ENCODE peak calls at places on chromosomes 6 and 20, in four cellular contexts. K, X, B and C are unnamed samples.

GRCh38 chr6:141541766-141542324 is 590.9 kb upstream of the GJE1 start:
- DNase-seq in K (no peak), X (no peak), B (no peak), C (no peak)

GRCh38 chr6:101212640-101213039 is 180.9 kb upstream of the GRIK2 start:
- DNase-seq in B (no peak), X (no peak), K (no peak), C (no peak)

GRCh38 chr6:26309731-26310142 is 55.3 kb upstream of the BTN3A2 start:
- DNase-seq in K (peak), X (no peak), B (peak), C (no peak)

GRCh38 chr6:22598386-22598785 is 29.0 kb downstream of the HDGFL1 start:
- DNase-seq in K (no peak), B (no peak), X (no peak), C (no peak)

GRCh38 chr20:20668639-20669038 is 43.8 kb downstream of the RALGAPA2 start:
- DNase-seq in X (no peak), K (no peak), B (no peak), C (no peak)

GRCh38 chr20:9161308-9161707 is 92.4 kb downstream of the PLCB4 start:
- DNase-seq in K (no peak), X (no peak), B (no peak), C (no peak)

GRCh38 chr20:23459431-23460112 is 6.9 kb upstream of the CST11 start:
- DNase-seq in B (no peak), K (no peak), X (no peak), C (no peak)

GRCh38 chr20:29299811-29300578 is 1957.5 kb upstream of the DEFB115 start:
- DNase-seq in X (no peak), K (no peak), B (no peak), C (no peak)

GRCh38 chr6:12548526-12548925 is 168.0 kb upstream of the PHACTR1 start:
- DNase-seq in B (no peak), X (no peak), K (no peak), C (no peak)

GRCh38 chr6:13581700-13582229 is 7.4 kb downstream of the SIRT5 start:
- DNase-seq in K (no peak), X (no peak), B (peak), C (no peak)

GRCh38 chr20:43534791-43535350 is 24.0 kb upstream of the SGK2 start:
- DNase-seq in B (no peak), K (no peak), X (no peak), C (no peak)

GRCh38 chr6:3381233-3382065 is 75.4 kb downstream of the SLC22A23 start:
- DNase-seq in X (no peak), K (no peak), B (peak), C (no peak)

GRCh38 chr6:150800596-150801310 is 64.7 kb upstream of the MTHFD1L start:
- DNase-seq in K (no peak), X (no peak), B (no peak), C (no peak)

GRCh38 chr20:62611794-62612193 is 30.5 kb upstream of the SLCO4A1 start:
- DNase-seq in X (no peak), K (no peak), B (no peak), C (no peak)

GRCh38 chr20:37233471-37234253 is 28.0 kb downstream of the GHRH start:
- DNase-seq in K (no peak), B (no peak), X (no peak), C (no peak)

GRCh38 chr6:84258268-84258667 is 30.8 kb upstream of the CEP162 start:
- DNase-seq in X (peak), K (no peak), B (no peak), C (no peak)

GRCh38 chr6:44234101-44235090 is 11.0 kb downstream of the SLC29A1 start:
- DNase-seq in K (peak), X (peak), B (peak), C (peak)

GRCh38 chr20:47332381-47333206 is 23.9 kb downstream of the ZMYND8 start:
- DNase-seq in X (no peak), B (peak), K (no peak), C (no peak)

GRCh38 chr6:6890400-6890858 is 217.3 kb upstream of the RREB1 start:
- DNase-seq in B (peak), X (peak), K (no peak), C (peak)

GRCh38 chr6:101080597-101080996 is 199.5 kb upstream of the ASCC3 start:
- DNase-seq in B (no peak), X (no peak), K (no peak), C (no peak)

DNA sequence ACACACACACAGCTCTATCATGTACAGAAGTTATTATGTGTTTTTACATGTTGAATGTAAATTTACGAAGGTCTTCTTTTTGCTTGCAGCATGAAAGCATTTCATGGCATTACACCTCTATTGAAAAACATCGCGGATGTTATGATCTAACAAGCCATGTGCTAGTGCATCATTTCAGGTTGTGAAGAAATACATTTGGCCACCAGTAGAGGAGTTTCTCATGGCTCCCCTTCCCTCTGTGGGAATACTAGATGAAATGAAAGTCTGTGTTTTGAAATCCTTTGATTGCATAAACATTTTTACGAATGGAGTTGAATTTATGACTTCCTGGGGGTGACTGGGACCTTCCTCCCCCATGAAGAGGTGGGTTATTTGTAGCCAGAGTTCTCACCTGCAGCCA is 17.7 kb downstream of the MAS1 start:
- DNase-seq in B (no peak), K (no peak), X (no peak), C (no peak)
- TF ChIP-seq FOXJ3 in B (no peak), K (no peak), X (no peak), C (no peak)

DNA sequence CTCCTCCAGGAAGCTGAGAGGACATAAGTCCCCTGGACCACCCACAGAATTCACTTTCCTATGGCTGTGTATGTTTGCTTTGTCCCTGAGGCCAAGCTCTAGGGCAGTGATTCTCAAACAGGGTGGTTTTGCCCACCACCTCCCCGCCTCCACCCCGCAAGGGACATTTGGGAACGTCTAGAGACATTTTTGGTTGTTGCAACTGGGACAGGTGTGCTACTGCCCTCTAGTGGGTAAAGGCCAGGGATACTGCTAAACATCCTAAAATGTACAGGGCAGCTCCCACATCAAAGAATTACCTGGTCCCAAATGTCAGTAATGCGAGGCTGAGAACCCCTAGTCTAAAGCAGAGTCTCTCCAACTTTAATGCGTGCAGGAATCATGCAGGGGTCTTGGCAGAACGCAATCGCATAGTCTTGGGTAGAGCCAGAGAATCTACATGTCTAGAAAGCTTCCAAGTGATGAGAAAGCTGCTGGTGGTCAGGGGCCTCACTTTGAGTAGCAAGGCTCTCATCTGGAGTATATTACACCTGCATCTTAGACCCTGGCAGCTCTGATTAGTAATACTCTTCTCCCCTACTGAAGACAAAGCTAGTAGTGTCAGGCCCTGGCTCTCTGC is 5.1 kb downstream of the KCNS1 start:
- DNase-seq in K (peak), B (peak), X (peak), C (peak)
- TF ChIP-seq FOXJ3 in K (no peak), B (no peak), X (no peak), C (no peak)

DNA sequence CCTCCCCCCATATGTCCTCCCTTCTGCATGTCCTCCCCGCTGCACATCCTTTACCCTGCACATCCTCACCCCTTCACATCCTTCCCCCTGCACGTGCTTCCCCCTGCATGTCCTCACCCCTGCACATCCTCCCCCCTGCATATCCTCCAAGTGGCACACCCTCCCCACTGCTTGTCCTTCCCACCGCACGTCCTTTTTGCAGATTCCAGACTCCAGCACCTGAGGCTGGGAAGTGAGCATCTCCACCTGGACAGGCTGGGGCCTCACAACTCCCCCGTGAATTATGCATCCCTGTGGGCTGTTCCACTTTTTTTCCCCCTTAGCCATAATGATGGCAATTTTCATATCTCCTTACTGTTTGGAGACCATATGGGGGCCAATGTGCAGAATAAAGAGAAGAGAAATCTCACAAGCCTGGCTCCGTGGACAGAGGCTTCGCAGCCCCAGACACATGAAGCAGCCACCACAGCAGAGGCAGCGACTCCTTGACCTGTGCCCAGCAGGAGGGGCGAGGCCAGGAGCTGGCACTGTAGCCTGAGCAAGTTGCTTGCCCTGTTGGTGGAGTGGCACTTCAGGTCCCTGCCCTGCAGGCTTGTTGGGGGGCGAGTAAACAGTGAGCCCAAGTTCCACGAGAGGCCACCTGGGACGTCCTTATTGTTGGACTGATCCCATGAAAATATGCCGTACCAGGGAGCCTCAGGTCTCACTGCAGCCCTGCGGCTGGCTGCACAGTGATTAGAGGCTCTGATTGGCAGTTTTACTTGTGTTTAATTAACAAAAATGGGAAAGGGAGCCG is 113.1 kb downstream of the SYNDIG1 start:
- DNase-seq in K (no peak), X (no peak), B (no peak), C (no peak)
- TF ChIP-seq FOXJ3 in K (no peak), X (no peak), B (no peak), C (no peak)

DNA sequence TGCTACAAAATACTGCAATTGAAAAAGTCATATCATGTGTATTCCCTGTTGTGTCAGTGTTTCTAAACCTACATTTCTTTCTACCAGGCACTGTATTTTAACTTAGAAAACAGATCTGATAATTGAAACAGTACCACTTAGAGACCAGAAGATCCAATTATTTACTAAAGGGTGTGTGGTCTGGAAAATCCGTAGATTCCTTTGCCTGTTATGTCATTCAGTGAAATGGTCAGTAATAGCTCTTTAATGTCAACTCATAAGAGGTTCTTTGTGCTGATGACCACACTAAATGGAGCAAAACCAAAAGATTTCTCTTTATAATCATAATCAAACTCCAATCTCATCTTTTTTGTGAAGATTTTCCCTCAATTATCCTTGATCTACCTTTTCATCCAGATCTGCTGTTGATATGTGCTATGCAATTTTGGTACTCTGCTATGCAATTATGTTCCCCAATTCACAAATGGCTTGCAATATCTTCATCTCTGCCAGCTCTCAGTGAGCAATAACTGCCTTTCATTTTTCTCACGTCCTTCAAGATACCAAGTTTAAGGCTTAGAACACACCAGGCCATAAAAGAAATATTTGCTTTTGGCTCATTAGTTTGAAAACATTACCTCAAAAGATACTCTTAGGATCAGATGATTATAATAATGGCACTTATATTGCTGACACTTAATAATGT is 165.5 kb downstream of the MOXD1 start:
- DNase-seq in X (no peak), K (no peak), B (no peak), C (no peak)
- TF ChIP-seq FOXJ3 in X (no peak), K (no peak), B (no peak), C (no peak)

DNA sequence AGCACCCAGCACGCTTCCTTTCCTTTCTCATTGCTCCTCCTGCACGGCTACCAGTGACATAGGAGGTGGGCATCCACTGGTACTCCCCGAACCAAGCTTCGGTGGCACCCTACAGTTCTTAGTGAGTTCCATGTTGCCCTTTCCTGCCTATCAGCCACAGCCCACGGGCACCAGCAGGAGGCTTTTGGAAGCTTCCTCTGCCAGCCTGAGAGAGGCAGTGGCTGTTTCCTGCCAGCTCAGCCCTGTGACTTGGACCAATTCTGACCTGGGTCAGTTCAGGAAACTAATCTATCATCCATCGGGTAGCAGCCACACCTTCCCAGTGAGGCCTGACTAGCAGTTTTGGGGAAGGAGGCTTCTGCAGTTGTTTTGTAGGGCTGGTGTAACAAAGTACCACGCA is 176.4 kb upstream of the UST start:
- DNase-seq in X (no peak), B (no peak), K (no peak), C (no peak)
- TF ChIP-seq FOXJ3 in X (no peak), B (no peak), K (no peak), C (no peak)

GRCh38 chr6:108739496-108740330 is 108.5 kb upstream of the ARMC2 start:
- DNase-seq in X (no peak), K (no peak), B (no peak), C (no peak)
- TF ChIP-seq FOXJ3 in X (no peak), K (no peak), B (no peak), C (no peak)

DNA sequence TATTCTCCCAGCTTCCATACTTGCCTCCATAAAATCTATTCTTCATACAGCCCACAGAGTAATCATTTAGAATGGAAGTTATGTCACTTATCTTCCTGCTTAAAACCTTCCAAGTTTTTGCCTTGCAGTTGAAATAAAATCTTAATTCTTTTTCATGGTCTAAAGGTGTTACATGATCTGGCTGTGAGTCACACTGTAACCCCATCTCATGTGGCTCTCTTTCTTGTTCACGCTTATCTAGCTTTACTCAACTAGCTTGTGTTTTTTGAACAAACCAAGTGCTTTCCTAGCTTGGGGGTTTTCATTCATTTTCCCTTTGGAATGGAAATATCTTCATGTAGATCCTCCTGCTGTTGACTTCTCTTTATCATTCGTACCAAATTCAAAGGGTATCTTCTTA is 23.6 kb upstream of the THEMIS start:
- DNase-seq in K (no peak), B (no peak), X (no peak), C (no peak)
- TF ChIP-seq FOXJ3 in K (no peak), B (no peak), X (no peak), C (no peak)

DNA sequence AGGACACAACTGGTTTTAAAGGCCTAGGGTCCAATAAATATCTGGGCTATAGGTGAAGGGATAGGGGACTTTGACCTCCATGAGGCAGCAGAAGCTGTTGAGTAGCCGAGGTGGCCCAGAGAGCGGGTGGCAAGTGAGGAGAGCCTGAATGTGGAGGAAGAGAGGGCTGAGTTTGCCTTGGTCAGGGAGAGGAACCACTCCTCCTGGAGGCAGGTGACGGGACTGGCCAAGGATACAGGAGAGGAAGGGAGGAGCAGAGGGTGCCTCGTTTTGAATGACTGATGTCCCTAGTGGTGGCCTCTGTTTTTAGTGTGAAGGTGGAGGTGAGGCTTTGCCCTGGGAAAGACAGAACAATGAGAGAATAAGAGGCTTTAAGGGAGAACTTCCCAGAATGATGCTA is 19.1 kb upstream of the AAR2 start:
- DNase-seq in X (no peak), K (peak), B (peak), C (peak)
- TF ChIP-seq FOXJ3 in X (no peak), K (no peak), B (no peak), C (no peak)

DNA sequence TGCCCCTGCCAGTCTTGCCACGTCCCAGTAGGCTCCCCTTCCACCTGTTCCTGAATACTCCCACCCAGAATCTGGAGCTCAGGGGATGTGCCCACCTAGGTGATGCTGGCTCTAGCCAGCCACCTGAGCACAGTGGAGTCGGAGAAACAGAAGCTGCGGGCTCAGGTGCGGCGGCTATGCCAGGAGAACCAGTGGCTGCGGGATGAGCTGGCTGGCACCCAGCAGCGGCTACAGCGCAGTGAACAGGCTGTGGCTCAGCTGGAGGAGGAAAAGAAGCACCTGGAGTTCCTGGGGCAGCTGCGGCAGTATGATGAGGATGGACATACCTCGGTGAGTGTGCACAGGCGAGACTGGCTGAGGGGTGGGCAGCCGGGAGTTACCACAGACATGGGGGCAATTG is 3.4 kb downstream of the KLC4 start:
- DNase-seq in K (no peak), B (no peak), X (no peak), C (no peak)
- TF ChIP-seq FOXJ3 in K (no peak), B (no peak), X (no peak), C (no peak)